ENCODE peak calls at places on chromosomes 1 and 21, in seven cellular contexts. O is NCI-H2107, Y is RWPE1, M is NCI-H2081, Q is GM03348, G is ELR, S is non-pigmented ciliary epithelial cell. D is an unnamed sample.

GRCh38 chr1:182615468-182616129 is 11.4 kb upstream of the RGS16 start:
- DNase-seq in O (peak), M (no peak), S (no peak), Q (peak), G (no peak), Y (no peak), D (peak)

GRCh38 chr1:225962440-225962975 is 21.5 kb upstream of the LEFTY2 start:
- DNase-seq in M (no peak), Y (no peak), Q (peak), O (no peak), S (no peak), G (no peak), D (peak)

GRCh38 chr21:26443867-26444266 is 129.2 kb downstream of the CYYR1 start:
- DNase-seq in M (no peak), O (no peak), Q (peak), S (no peak), G (no peak), Y (no peak), D (no peak)

GRCh38 chr1:97384294-97384952 is 536.4 kb downstream of the DPYD start:
- DNase-seq in O (no peak), S (peak), G (peak), Y (peak), Q (peak), M (no peak), D (no peak)

GRCh38 chr1:212699839-212700596 is at the start of gene BATF3:
- DNase-seq in S (no peak), O (peak), Q (peak), G (peak), M (no peak), Y (no peak), D (peak)

GRCh38 chr1:54425152-54425584 is 19.0 kb upstream of the SSBP3 start:
- DNase-seq in M (no peak), Y (no peak), S (no peak), O (no peak), G (no peak), Q (no peak), D (peak)

GRCh38 chr1:168824418-168824817 is 95.4 kb upstream of the DPT start:
- DNase-seq in Y (no peak), S (no peak), O (no peak), M (no peak), Q (no peak), G (no peak), D (no peak)

GRCh38 chr1:23473037-23473800 is 10.8 kb downstream of the ASAP3 start:
- DNase-seq in G (peak), Y (peak), M (no peak), S (no peak), Q (peak), O (no peak), D (no peak)

GRCh38 chr21:25283720-25284119 is 323.6 kb downstream of the MRPL39 start:
- DNase-seq in O (no peak), Y (peak), S (no peak), M (peak), Q (peak), G (peak), D (no peak)

GRCh38 chr1:156860639-156861423 is at the start of gene NTRK1:
- DNase-seq in S (no peak), Y (peak), M (peak), G (peak), O (peak), Q (peak), D (no peak)

GRCh38 chr1:27554777-27555699 is 48.9 kb downstream of the AHDC1 start:
- DNase-seq in S (no peak), Y (no peak), O (no peak), G (no peak), Q (no peak), M (no peak), D (peak)

GRCh38 chr1:93798301-93798700 is 80.7 kb downstream of the DNTTIP2 start:
- DNase-seq in M (no peak), Y (no peak), O (no peak), Q (peak), S (peak), G (peak), D (no peak)

GRCh38 chr21:44989538-44989888 is 49.7 kb downstream of the SLX9 start:
- DNase-seq in G (peak), M (no peak), S (no peak), O (no peak), Q (no peak), Y (no peak), D (peak)

GRCh38 chr1:234062166-234062565 is 157.7 kb downstream of the SLC35F3 start:
- DNase-seq in M (no peak), O (no peak), S (no peak), Q (no peak), Y (peak), G (peak), D (no peak)

GRCh38 chr1:172673761-172674160 is 14.9 kb downstream of the FASLG start:
- DNase-seq in G (no peak), Y (no peak), M (no peak), S (no peak), Q (no peak), O (no peak), D (no peak)

GRCh38 chr1:117570988-117571409 is 34.8 kb upstream of the TENT5C start:
- DNase-seq in S (no peak), G (no peak), M (no peak), Y (peak), Q (no peak), O (no peak), D (no peak)

GRCh38 chr1:227901906-227902640 is 45.7 kb downstream of the WNT9A start:
- DNase-seq in Q (no peak), M (no peak), Y (no peak), S (no peak), O (no peak), G (peak), D (peak)

D was measured in aorta.